ENCODE peak calls at places on chromosome 21, in ten cellular contexts. L, I, H, A, C, W, D, Y, M and F are unnamed samples.

GRCh38 chr21:29025328-29025713 is 853 bp downstream of the USP16 start:
- DNase-seq in C (peak; percentile 30), Y (no peak), D (no peak), I (no peak), H (no peak), L (no peak), A (no peak), M (no peak), W (no peak), F (no peak)

GRCh38 chr21:20997633-20998455 is at the start of gene NCAM2:
- DNase-seq in W (peak; percentile 69), Y (no peak), C (peak; percentile 92), L (no peak), M (peak; percentile 61), D (peak; percentile 72), I (peak; percentile 17), H (no peak), A (peak; percentile 86), F (peak; percentile 52)

GRCh38 chr21:37257526-37257966 is 9.6 kb downstream of the VPS26C start:
- DNase-seq in W (peak; percentile 68), D (peak; percentile 13), I (no peak), Y (no peak), L (no peak), C (no peak), A (no peak), M (no peak), H (no peak), F (no peak)

GRCh38 chr21:36759348-36760083 is 60.6 kb downstream of the SIM2 start:
- DNase-seq in C (no peak), H (no peak), L (no peak), I (no peak), Y (no peak), A (no peak), D (no peak), W (no peak), M (no peak), F (no peak)

GRCh38 chr21:25457411-25457810 is 149.9 kb downstream of the MRPL39 start:
- DNase-seq in I (no peak), H (peak; percentile 80), M (no peak), W (no peak), A (no peak), D (no peak), C (peak; percentile 42), Y (no peak), L (no peak), F (no peak)

GRCh38 chr21:16070207-16070651 is 340.4 kb downstream of the USP25 start:
- DNase-seq in M (no peak), H (no peak), W (no peak), D (no peak), C (peak; percentile 61), Y (no peak), I (no peak), A (no peak), L (no peak), F (no peak)

GRCh38 chr21:36241717-36242116 is 78.3 kb upstream of the MORC3 start:
- DNase-seq in L (no peak), A (no peak), I (no peak), H (no peak), W (no peak), C (no peak), Y (no peak), M (peak; percentile 2), D (no peak), F (no peak)

GRCh38 chr21:22020221-22020620 is 1022.0 kb downstream of the NCAM2 start:
- DNase-seq in I (no peak), W (no peak), M (no peak), C (no peak), D (no peak), A (no peak), H (no peak), L (no peak), Y (no peak), F (no peak)

GRCh38 chr21:14120091-14120734 is 90.5 kb downstream of the LIPI start:
- DNase-seq in M (peak; percentile 64), I (no peak), Y (peak; percentile 28), W (no peak), C (no peak), H (no peak), A (no peak), L (no peak), D (no peak), F (no peak)

GRCh38 chr21:26572668-26573381 is at the start of gene CYYR1:
- DNase-seq in I (no peak), H (no peak), M (no peak), Y (no peak), D (peak; percentile 34), W (no peak), C (peak; percentile 39), L (no peak), A (no peak), F (no peak)

GRCh38 chr21:32360401-32360981 is 32.3 kb downstream of the URB1 start:
- DNase-seq in M (no peak), L (no peak), Y (no peak), I (no peak), D (no peak), W (no peak), C (no peak), A (no peak), H (peak; percentile 28), F (no peak)

GRCh38 chr21:37338671-37339526 is 27.7 kb upstream of the DYRK1A start:
- DNase-seq in I (no peak), W (peak; percentile 69), D (peak; percentile 70), L (peak; percentile 84), H (peak; percentile 93), Y (peak; percentile 84), C (peak; percentile 91), A (peak; percentile 71), M (no peak), F (peak; percentile 51)

GRCh38 chr21:34989337-34990151 is 59.6 kb downstream of the RUNX1 start:
- DNase-seq in M (no peak), H (no peak), W (no peak), Y (no peak), D (no peak), C (peak; percentile 65), L (no peak), I (no peak), A (no peak), F (no peak)

GRCh38 chr21:34367320-34367935 is 3.6 kb downstream of the KCNE2 start:
- DNase-seq in L (peak; percentile 38), D (peak; percentile 20), C (peak; percentile 81), M (peak; percentile 66), I (no peak), A (peak; percentile 69), H (peak; percentile 54), Y (peak; percentile 35), W (no peak), F (no peak)

GRCh38 chr21:45547211-45547900 is 5.1 kb upstream of the SLC19A1 start:
- DNase-seq in H (no peak), A (no peak), L (no peak), C (peak; percentile 86), M (peak; percentile 42), D (no peak), I (no peak), Y (no peak), W (peak; percentile 27), F (no peak)
- H3K4me1 ChIP-seq in H (no peaks in the 10 kb centered on the region), A (peaks cover 12% of the 10 kb centered on the region), L (no peaks in the 10 kb centered on the region), C (no peaks in the 10 kb centered on the region), M (peaks cover 24% of the 10 kb centered on the region), D (peaks cover 7% of the 10 kb centered on the region), I (peaks cover 34% of the 10 kb centered on the region), Y (peaks cover 11% of the 10 kb centered on the region), W (no peaks in the 10 kb centered on the region), F (no peaks in the 10 kb centered on the region)

GRCh38 chr21:39034590-39035536 is 148.4 kb downstream of the PSMG1 start:
- DNase-seq in Y (no peak), M (no peak), C (no peak), A (peak; percentile 27), I (no peak), H (no peak), W (no peak), D (no peak), L (no peak), F (no peak)
- H3K4me1 ChIP-seq in Y (no peaks in the 10 kb centered on the region), M (no peaks in the 10 kb centered on the region), C (peaks cover 12% of the 10 kb centered on the region), A (no peaks in the 10 kb centered on the region), I (no peaks in the 10 kb centered on the region), H (peaks cover 7% of the 10 kb centered on the region), W (peaks cover 6% of the 10 kb centered on the region), D (peaks cover 12% of the 10 kb centered on the region), L (peaks cover 13% of the 10 kb centered on the region), F (peaks cover 12% of the 10 kb centered on the region)

GRCh38 chr21:43919283-43919682 is 54.3 kb downstream of the AGPAT3 start:
- DNase-seq in H (no peak), M (no peak), D (no peak), A (no peak), W (no peak), Y (no peak), C (no peak), L (no peak), I (no peak), F (no peak)

GRCh38 chr21:43916076-43916475 is 51.1 kb downstream of the AGPAT3 start:
- DNase-seq in M (peak; percentile 24), D (no peak), A (no peak), C (no peak), L (no peak), I (no peak), H (no peak), W (peak; percentile 6), Y (no peak), F (no peak)

GRCh38 chr21:43918385-43918947 is 53.4 kb downstream of the AGPAT3 start:
- DNase-seq in M (no peak), Y (no peak), C (peak; percentile 23), I (no peak), A (peak; percentile 37), H (no peak), W (no peak), D (no peak), L (no peak), F (no peak)

GRCh38 chr21:43917515-43918384 is 52.7 kb downstream of the AGPAT3 start:
- DNase-seq in A (peak; percentile 41), Y (peak; percentile 5), D (no peak), M (no peak), H (no peak), I (no peak), W (no peak), L (no peak), C (peak; percentile 59), F (no peak)

DNA sequence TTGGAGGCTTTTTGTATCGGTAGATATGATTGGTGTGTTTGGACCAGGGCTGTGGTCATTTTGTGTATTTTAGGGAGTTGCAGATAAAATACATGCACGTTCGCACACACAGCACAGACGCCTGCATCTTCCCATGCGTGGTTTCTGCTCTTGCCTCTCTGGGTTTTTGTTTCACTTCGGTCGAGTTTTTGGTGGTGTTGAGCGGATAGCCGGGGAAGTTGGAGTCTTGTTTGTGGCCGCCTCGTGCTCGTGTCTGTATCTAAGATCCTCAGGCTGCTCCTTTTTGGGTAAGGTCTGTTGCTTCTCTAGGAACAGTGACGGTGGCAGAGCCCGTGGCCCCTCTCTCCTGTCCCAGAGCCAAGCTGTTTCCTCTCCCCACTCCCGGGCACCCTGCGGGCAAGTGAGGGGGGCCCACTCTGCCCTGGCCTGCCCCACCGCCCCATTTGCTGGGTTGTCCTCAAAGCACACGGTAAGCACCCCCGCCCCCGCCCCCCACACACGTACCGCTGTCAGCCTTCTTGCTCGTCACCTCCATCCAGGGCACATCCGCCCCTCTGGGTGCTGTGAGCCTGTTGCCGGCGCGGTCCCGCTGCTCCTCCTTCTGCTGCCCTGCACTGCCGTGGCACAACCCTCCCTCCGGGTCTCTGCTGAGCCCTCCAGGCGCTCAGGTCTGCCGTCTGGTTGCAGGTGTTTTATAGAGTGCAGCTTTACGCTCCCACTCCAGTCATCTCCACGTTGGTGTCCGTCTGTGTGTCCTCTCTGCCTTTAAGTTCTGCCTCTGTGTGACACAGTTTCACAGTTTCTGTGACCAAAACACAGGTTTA is 51.9 kb downstream of the AGPAT3 start:
- DNase-seq in I (peak; percentile 65), W (peak; percentile 6), D (no peak), L (no peak), M (peak; percentile 66), C (peak; percentile 90), Y (no peak), H (no peak), A (peak; percentile 59), F (no peak)
- H3K4me1 ChIP-seq in I (peaks cover 44% of the 10 kb centered on the region), W (peaks cover 3% of the 10 kb centered on the region), D (peaks cover 62% of the 10 kb centered on the region), L (peaks cover 8% of the 10 kb centered on the region), M (peaks cover 6% of the 10 kb centered on the region), C (peaks cover 6% of the 10 kb centered on the region), Y (no peaks in the 10 kb centered on the region), H (peaks cover 3% of the 10 kb centered on the region), A (peaks cover 25% of the 10 kb centered on the region), F (peaks cover 2% of the 10 kb centered on the region)

GRCh38 chr21:46027855-46028493 is 46.4 kb downstream of the COL6A1 start:
- DNase-seq in A (peak; percentile 86), M (peak; percentile 49), W (no peak), C (peak; percentile 35), D (peak; percentile 32), I (no peak), H (no peak), L (no peak), Y (no peak), F (no peak)
- H3K4me1 ChIP-seq in A (peaks cover 65% of the 10 kb centered on the region), M (no peaks in the 10 kb centered on the region), W (peaks cover 7% of the 10 kb centered on the region), C (peaks cover 30% of the 10 kb centered on the region), D (no peaks in the 10 kb centered on the region), I (no peaks in the 10 kb centered on the region), H (no peaks in the 10 kb centered on the region), L (no peaks in the 10 kb centered on the region), Y (no peaks in the 10 kb centered on the region), F (no peaks in the 10 kb centered on the region)